ENCODE peak calls at places on chromosome 1, in nine cellular contexts. One of them, this sample, is unnamed.

GRCh38 chr1:154759196-154759595 is 110.9 kb downstream of the KCNN3 start:
- DNase-seq in Panc1: no peak
- DNase-seq in AG09309: no peak
- DNase-seq in left ventricle myocardium inferior: no peak
- DNase-seq in fibroblast of pulmonary artery: no peak
- DNase-seq in OCI-LY7: no peak
- DNase-seq in cardiac fibroblast: no peak
- DNase-seq in tibial artery: no peak
- DNase-seq in A549: no peak
- DNase-seq in this sample: no peak

GRCh38 chr1:59803458-59804038 is 11.2 kb upstream of the HOOK1 start:
- DNase-seq in left ventricle myocardium inferior: no peak
- DNase-seq in Panc1: no peak
- DNase-seq in fibroblast of pulmonary artery: no peak
- DNase-seq in tibial artery: no peak
- DNase-seq in A549: no peak
- DNase-seq in OCI-LY7: no peak
- DNase-seq in AG09309: no peak
- DNase-seq in cardiac fibroblast: no peak
- DNase-seq in this sample: no peak

GRCh38 chr1:186987769-186988168 is 159.0 kb downstream of the PLA2G4A start:
- DNase-seq in left ventricle myocardium inferior: no peak
- DNase-seq in tibial artery: no peak
- DNase-seq in cardiac fibroblast: no peak
- DNase-seq in AG09309: no peak
- DNase-seq in OCI-LY7: no peak
- DNase-seq in A549: no peak
- DNase-seq in fibroblast of pulmonary artery: no peak
- DNase-seq in Panc1: no peak
- DNase-seq in this sample: no peak

GRCh38 chr1:47432071-47433036 is 5.5 kb upstream of the FOXD2 start:
- DNase-seq in cardiac fibroblast: peak
- DNase-seq in Panc1: no peak
- DNase-seq in A549: peak
- DNase-seq in tibial artery: peak
- DNase-seq in OCI-LY7: peak
- DNase-seq in left ventricle myocardium inferior: peak
- DNase-seq in AG09309: no peak
- DNase-seq in fibroblast of pulmonary artery: peak
- DNase-seq in this sample: peak

GRCh38 chr1:233105225-233105624 is 154.8 kb downstream of the NTPCR start:
- DNase-seq in A549: no peak
- DNase-seq in Panc1: no peak
- DNase-seq in AG09309: peak
- DNase-seq in OCI-LY7: no peak
- DNase-seq in tibial artery: no peak
- DNase-seq in cardiac fibroblast: peak
- DNase-seq in left ventricle myocardium inferior: no peak
- DNase-seq in fibroblast of pulmonary artery: peak
- DNase-seq in this sample: no peak

GRCh38 chr1:147807405-147807804 is 47.0 kb upstream of the GJA5 start:
- DNase-seq in A549: no peak
- DNase-seq in fibroblast of pulmonary artery: no peak
- DNase-seq in left ventricle myocardium inferior: no peak
- DNase-seq in AG09309: no peak
- DNase-seq in OCI-LY7: no peak
- DNase-seq in cardiac fibroblast: no peak
- DNase-seq in Panc1: no peak
- DNase-seq in tibial artery: no peak
- DNase-seq in this sample: no peak

GRCh38 chr1:61852693-61853060 is 110.4 kb downstream of the PATJ start:
- DNase-seq in OCI-LY7: no peak
- DNase-seq in AG09309: no peak
- DNase-seq in left ventricle myocardium inferior: no peak
- DNase-seq in A549: no peak
- DNase-seq in tibial artery: no peak
- DNase-seq in fibroblast of pulmonary artery: no peak
- DNase-seq in cardiac fibroblast: no peak
- DNase-seq in Panc1: no peak
- DNase-seq in this sample: no peak

GRCh38 chr1:176560681-176561080 is 97.7 kb downstream of the PAPPA2 start:
- DNase-seq in A549: no peak
- DNase-seq in cardiac fibroblast: no peak
- DNase-seq in AG09309: peak
- DNase-seq in tibial artery: no peak
- DNase-seq in Panc1: no peak
- DNase-seq in OCI-LY7: no peak
- DNase-seq in left ventricle myocardium inferior: no peak
- DNase-seq in fibroblast of pulmonary artery: no peak
- DNase-seq in this sample: no peak

GRCh38 chr1:1777950-1778826 is at the start of gene NADK:
- DNase-seq in left ventricle myocardium inferior: peak
- DNase-seq in AG09309: no peak
- DNase-seq in Panc1: no peak
- DNase-seq in OCI-LY7: peak
- DNase-seq in A549: peak
- DNase-seq in tibial artery: no peak
- DNase-seq in cardiac fibroblast: peak
- DNase-seq in fibroblast of pulmonary artery: peak
- DNase-seq in this sample: no peak

GRCh38 chr1:182181167-182181572 is 119.7 kb upstream of the ZNF648 start:
- DNase-seq in tibial artery: no peak
- DNase-seq in fibroblast of pulmonary artery: no peak
- DNase-seq in left ventricle myocardium inferior: no peak
- DNase-seq in A549: no peak
- DNase-seq in AG09309: no peak
- DNase-seq in cardiac fibroblast: no peak
- DNase-seq in Panc1: no peak
- DNase-seq in OCI-LY7: no peak
- DNase-seq in this sample: no peak

GRCh38 chr1:235275223-235275622 is 52.8 kb downstream of the ARID4B start:
- DNase-seq in left ventricle myocardium inferior: no peak
- DNase-seq in A549: no peak
- DNase-seq in Panc1: no peak
- DNase-seq in fibroblast of pulmonary artery: no peak
- DNase-seq in AG09309: no peak
- DNase-seq in cardiac fibroblast: no peak
- DNase-seq in OCI-LY7: peak
- DNase-seq in tibial artery: no peak
- DNase-seq in this sample: no peak

GRCh38 chr1:59083946-59084865 is 212.7 kb upstream of the FGGY start:
- DNase-seq in cardiac fibroblast: peak
- DNase-seq in Panc1: no peak
- DNase-seq in OCI-LY7: peak
- DNase-seq in left ventricle myocardium inferior: no peak
- DNase-seq in tibial artery: no peak
- DNase-seq in fibroblast of pulmonary artery: peak
- DNase-seq in AG09309: no peak
- DNase-seq in A549: no peak
- DNase-seq in this sample: no peak

GRCh38 chr1:8965121-8965820 is 19.6 kb downstream of the CA6 start:
- DNase-seq in Panc1: no peak
- DNase-seq in tibial artery: no peak
- DNase-seq in OCI-LY7: no peak
- DNase-seq in cardiac fibroblast: peak
- DNase-seq in AG09309: no peak
- DNase-seq in fibroblast of pulmonary artery: no peak
- DNase-seq in A549: no peak
- DNase-seq in left ventricle myocardium inferior: no peak
- DNase-seq in this sample: no peak

DNA sequence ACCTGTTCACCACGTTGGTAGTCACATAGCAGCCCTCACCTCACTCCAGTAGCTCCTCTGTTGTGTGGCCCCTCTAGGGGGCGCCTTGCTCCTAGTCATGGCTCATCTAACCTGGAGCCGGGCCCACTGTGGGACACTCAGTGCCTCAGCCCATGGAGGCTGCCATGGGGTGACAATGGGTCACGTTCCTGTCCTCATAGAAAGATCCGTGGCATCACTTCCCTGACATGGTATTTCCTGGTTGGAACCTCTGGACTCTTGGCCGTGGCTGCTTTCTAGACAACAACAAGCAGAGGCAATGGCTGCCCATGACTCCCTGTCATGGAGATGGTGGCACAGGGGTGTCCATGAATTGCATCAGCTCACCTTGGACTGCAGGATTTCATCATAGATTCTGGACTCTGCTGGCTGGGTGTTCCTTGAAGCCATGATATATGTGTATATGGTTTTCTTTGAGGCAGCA is 27.5 kb upstream of the SLAMF6 start:
- DNase-seq in OCI-LY7: peak
- DNase-seq in Panc1: no peak
- DNase-seq in left ventricle myocardium inferior: no peak
- DNase-seq in AG09309: no peak
- DNase-seq in cardiac fibroblast: no peak
- DNase-seq in A549: no peak
- DNase-seq in tibial artery: no peak
- DNase-seq in fibroblast of pulmonary artery: no peak
- DNase-seq in this sample: no peak
- TF ChIP-seq CTCF in OCI-LY7: peak
- TF ChIP-seq CTCF in Panc1: no peak
- TF ChIP-seq CTCF in left ventricle myocardium inferior: no peak
- TF ChIP-seq CTCF in AG09309: no peak
- TF ChIP-seq CTCF in cardiac fibroblast: no peak
- TF ChIP-seq CTCF in A549: no peak
- TF ChIP-seq CTCF in tibial artery: no peak
- TF ChIP-seq CTCF in fibroblast of pulmonary artery: no peak
- TF ChIP-seq CTCF in this sample: no peak

DNA sequence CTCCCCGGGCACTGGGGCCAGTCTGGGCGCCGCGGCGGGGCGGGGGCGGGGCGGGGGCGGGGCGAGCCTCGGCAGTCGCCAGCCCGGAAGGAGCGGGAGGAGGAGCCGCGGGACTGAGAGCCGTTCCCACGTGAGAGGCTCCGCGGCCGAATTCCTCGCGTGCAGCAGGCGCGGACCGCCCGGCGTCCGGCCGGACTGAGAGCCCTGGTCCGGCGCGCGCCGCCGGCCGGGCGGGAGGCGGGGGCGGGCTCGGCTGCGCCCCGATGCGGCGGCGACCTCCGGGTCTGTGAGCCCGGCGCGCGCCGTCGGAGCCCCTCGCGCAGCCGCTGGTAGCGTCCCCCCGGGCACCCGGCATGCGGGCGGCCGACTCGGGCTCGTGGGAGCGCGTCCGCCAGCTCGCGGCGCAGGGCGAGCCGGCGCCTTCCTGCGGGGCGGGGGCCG is 229.5 kb upstream of the TMEM51 start:
- DNase-seq in AG09309: no peak
- DNase-seq in tibial artery: peak
- DNase-seq in left ventricle myocardium inferior: peak
- DNase-seq in A549: peak
- DNase-seq in OCI-LY7: peak
- DNase-seq in cardiac fibroblast: peak
- DNase-seq in fibroblast of pulmonary artery: peak
- DNase-seq in Panc1: no peak
- DNase-seq in this sample: no peak
- H3K4me3 ChIP-seq in AG09309: peak
- H3K4me3 ChIP-seq in tibial artery: peak
- H3K4me3 ChIP-seq in left ventricle myocardium inferior: peak
- H3K4me3 ChIP-seq in A549: peak
- H3K4me3 ChIP-seq in OCI-LY7: peak
- H3K4me3 ChIP-seq in cardiac fibroblast: peak
- H3K4me3 ChIP-seq in fibroblast of pulmonary artery: no peak
- H3K4me3 ChIP-seq in Panc1: peak
- H3K4me3 ChIP-seq in this sample: peak

GRCh38 chr1:165928075-165928731 is 100.8 kb downstream of the UCK2 start:
- DNase-seq in A549: peak
- DNase-seq in Panc1: no peak
- DNase-seq in cardiac fibroblast: peak
- DNase-seq in AG09309: no peak
- DNase-seq in OCI-LY7: peak
- DNase-seq in tibial artery: no peak
- DNase-seq in fibroblast of pulmonary artery: peak
- DNase-seq in left ventricle myocardium inferior: no peak
- DNase-seq in this sample: peak

GRCh38 chr1:165936542-165936941 is 109.1 kb downstream of the UCK2 start:
- DNase-seq in tibial artery: no peak
- DNase-seq in Panc1: no peak
- DNase-seq in OCI-LY7: no peak
- DNase-seq in AG09309: no peak
- DNase-seq in A549: no peak
- DNase-seq in cardiac fibroblast: no peak
- DNase-seq in left ventricle myocardium inferior: no peak
- DNase-seq in fibroblast of pulmonary artery: no peak
- DNase-seq in this sample: no peak

GRCh38 chr1:165938844-165939243 is 111.4 kb downstream of the UCK2 start:
- DNase-seq in A549: no peak
- DNase-seq in left ventricle myocardium inferior: no peak
- DNase-seq in Panc1: no peak
- DNase-seq in AG09309: no peak
- DNase-seq in fibroblast of pulmonary artery: no peak
- DNase-seq in tibial artery: no peak
- DNase-seq in cardiac fibroblast: no peak
- DNase-seq in OCI-LY7: no peak
- DNase-seq in this sample: no peak

GRCh38 chr1:165930961-165931360 is 103.5 kb downstream of the UCK2 start:
- DNase-seq in AG09309: no peak
- DNase-seq in fibroblast of pulmonary artery: no peak
- DNase-seq in cardiac fibroblast: no peak
- DNase-seq in Panc1: no peak
- DNase-seq in OCI-LY7: no peak
- DNase-seq in left ventricle myocardium inferior: no peak
- DNase-seq in tibial artery: no peak
- DNase-seq in A549: no peak
- DNase-seq in this sample: no peak

DNA sequence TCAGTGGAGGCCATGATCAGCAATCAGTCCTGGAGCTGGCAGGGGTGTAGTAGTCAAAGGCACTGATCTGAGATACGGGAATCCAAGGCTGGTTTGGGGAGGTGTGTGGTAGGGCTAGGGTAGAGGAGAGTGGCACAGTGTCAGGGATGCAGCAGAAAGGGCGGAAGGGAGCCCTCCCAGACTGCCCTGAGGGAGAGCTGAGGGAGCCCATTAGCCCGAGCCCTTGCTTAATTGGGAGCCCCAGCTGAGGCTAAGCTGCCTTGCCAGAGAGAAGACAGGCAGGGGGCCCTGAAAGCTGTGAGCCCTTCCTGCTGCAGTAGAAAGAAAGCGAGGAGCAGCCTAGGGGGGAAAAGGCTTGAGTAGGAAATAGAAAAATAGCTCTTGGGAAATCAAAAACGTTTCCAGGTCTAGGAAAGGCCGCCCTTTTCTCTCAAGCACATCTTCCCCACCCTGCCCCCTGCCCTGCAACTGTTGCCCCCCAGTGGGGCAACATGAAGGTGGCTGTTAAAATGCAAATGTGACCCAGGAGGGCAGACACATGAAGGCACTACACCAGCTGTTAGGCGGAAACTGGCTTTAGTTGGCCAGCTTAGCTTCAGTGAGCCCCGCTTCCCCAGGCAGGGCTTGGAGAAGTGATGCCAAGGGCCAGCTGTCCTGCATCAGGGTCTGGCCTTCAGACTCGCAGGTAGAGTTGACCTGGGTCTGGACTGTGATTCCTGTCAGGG is 106.2 kb downstream of the UCK2 start:
- DNase-seq in A549: no peak
- DNase-seq in OCI-LY7: peak
- DNase-seq in fibroblast of pulmonary artery: no peak
- DNase-seq in left ventricle myocardium inferior: no peak
- DNase-seq in AG09309: no peak
- DNase-seq in cardiac fibroblast: no peak
- DNase-seq in Panc1: no peak
- DNase-seq in tibial artery: no peak
- DNase-seq in this sample: no peak
- TF ChIP-seq CTCF in A549: no peak
- TF ChIP-seq CTCF in OCI-LY7: peak
- TF ChIP-seq CTCF in fibroblast of pulmonary artery: no peak
- TF ChIP-seq CTCF in left ventricle myocardium inferior: no peak
- TF ChIP-seq CTCF in AG09309: no peak
- TF ChIP-seq CTCF in cardiac fibroblast: no peak
- TF ChIP-seq CTCF in Panc1: no peak
- TF ChIP-seq CTCF in tibial artery: no peak
- TF ChIP-seq CTCF in this sample: no peak

GRCh38 chr1:227886993-227887696 is 60.6 kb downstream of the WNT9A start:
- DNase-seq in A549: no peak
- DNase-seq in tibial artery: peak
- DNase-seq in cardiac fibroblast: peak
- DNase-seq in fibroblast of pulmonary artery: peak
- DNase-seq in OCI-LY7: no peak
- DNase-seq in left ventricle myocardium inferior: peak
- DNase-seq in AG09309: no peak
- DNase-seq in Panc1: no peak
- DNase-seq in this sample: peak
- H3K4me3 ChIP-seq in A549: no peak
- H3K4me3 ChIP-seq in tibial artery: peak
- H3K4me3 ChIP-seq in cardiac fibroblast: no peak
- H3K4me3 ChIP-seq in fibroblast of pulmonary artery: peak
- H3K4me3 ChIP-seq in OCI-LY7: no peak
- H3K4me3 ChIP-seq in left ventricle myocardium inferior: peak
- H3K4me3 ChIP-seq in AG09309: no peak
- H3K4me3 ChIP-seq in Panc1: no peak
- H3K4me3 ChIP-seq in this sample: peak